ENCODE peak calls at places on chromosomes 16 and 17, in six cellular contexts. C, M, Y, Z, V and X are unnamed samples.

GRCh38 chr17:81291662-81292061 is 3.4 kb downstream of the SLC38A10 start:
- DNase-seq in C (peak), M (no peak), Y (peak), Z (peak), V (peak), X (peak)

GRCh38 chr17:59707182-59707970 is at the start of the genes PTRH2 and VMP1:
- DNase-seq in C (peak), M (peak), Y (peak), Z (peak), V (peak), X (peak)

GRCh38 chr17:72609501-72609900 is 483.0 kb downstream of the SLC39A11 start:
- DNase-seq in C (no peak), M (no peak), Y (peak), Z (no peak), V (peak), X (no peak)

GRCh38 chr17:15007001-15007400 is 258.1 kb downstream of the PMP22 start:
- DNase-seq in C (no peak), M (no peak), Y (no peak), Z (no peak), V (no peak), X (no peak)

GRCh38 chr16:15650698-15651161 is 685 bp downstream of the NDE1 start:
- DNase-seq in C (peak), M (no peak), Y (peak), Z (peak), V (no peak), X (no peak)

GRCh38 chr17:9668532-9668931 is 23.2 kb downstream of the USP43 start:
- DNase-seq in C (no peak), M (no peak), Y (peak), Z (peak), V (no peak), X (no peak)

GRCh38 chr16:78303946-78304345 is 204.5 kb downstream of the WWOX start:
- DNase-seq in C (peak), M (no peak), Y (peak), Z (peak), V (no peak), X (no peak)

GRCh38 chr17:50649042-50649908 is 14.6 kb downstream of the ABCC3 start:
- DNase-seq in C (no peak), M (no peak), Y (no peak), Z (no peak), V (peak), X (no peak)

GRCh38 chr17:46795379-46795952 is 23.0 kb downstream of the WNT3 start:
- DNase-seq in C (no peak), M (no peak), Y (peak), Z (no peak), V (peak), X (no peak)

GRCh38 chr17:7969434-7969833 is 33.0 kb upstream of the GUCY2D start:
- DNase-seq in C (no peak), M (no peak), Y (no peak), Z (peak), V (no peak), X (no peak)

GRCh38 chr16:1054660-1055556 is 17.6 kb upstream of the SSTR5 start:
- DNase-seq in C (peak), M (no peak), Y (peak), Z (peak), V (peak), X (peak)

GRCh38 chr17:5225668-5226457 is 8.8 kb downstream of the SCIMP start:
- DNase-seq in C (no peak), M (no peak), Y (no peak), Z (no peak), V (no peak), X (no peak)

GRCh38 chr16:22369221-22369811 is 5.1 kb downstream of the CDR2 start:
- DNase-seq in C (no peak), M (no peak), Y (peak), Z (peak), V (peak), X (no peak)

GRCh38 chr16:23521965-23522364 is 11.7 kb upstream of the GGA2 start:
- DNase-seq in C (no peak), M (no peak), Y (no peak), Z (no peak), V (no peak), X (no peak)

GRCh38 chr17:67125924-67126323 is 81.6 kb downstream of the CACNG1 start:
- DNase-seq in C (no peak), M (no peak), Y (no peak), Z (no peak), V (no peak), X (no peak)

GRCh38 chr17:62882878-62883277 is 74.8 kb upstream of the MARCHF10 start:
- DNase-seq in C (no peak), M (no peak), Y (peak), Z (peak), V (peak), X (no peak)

GRCh38 chr16:31130899-31131298 is 4.6 kb downstream of the PRSS8 start:
- DNase-seq in C (no peak), M (no peak), Y (no peak), Z (no peak), V (no peak), X (no peak)

GRCh38 chr17:39636927-39637736 is at the start of gene STARD3:
- DNase-seq in C (peak), M (peak), Y (peak), Z (peak), V (peak), X (peak)

GRCh38 chr17:15782809-15783208 is 50.7 kb downstream of the TBC1D26 start:
- DNase-seq in C (peak), M (no peak), Y (peak), Z (no peak), V (no peak), X (peak)

GRCh38 chr17:16406742-16407674 is 8.4 kb upstream of the TRPV2 start:
- DNase-seq in C (no peak), M (no peak), Y (peak), Z (peak), V (peak), X (peak)

GRCh38 chr17:49469831-49470568 is 25.1 kb upstream of the NGFR start:
- DNase-seq in C (no peak), M (no peak), Y (peak), Z (peak), V (no peak), X (peak)

GRCh38 chr17:34499576-34499975 is 79.8 kb upstream of the TMEM132E start:
- DNase-seq in C (no peak), M (no peak), Y (peak), Z (no peak), V (peak), X (no peak)

GRCh38 chr16:57184890-57185445 is 871 bp downstream of the PSME3IP1 start:
- DNase-seq in C (no peak), M (no peak), Y (no peak), Z (no peak), V (no peak), X (no peak)

GRCh38 chr17:77376795-77377751 is 236.3 kb downstream of the SEC14L1 start:
- DNase-seq in C (no peak), M (no peak), Y (no peak), Z (no peak), V (no peak), X (no peak)

GRCh38 chr17:76599699-76600460 is 14.2 kb upstream of the ST6GALNAC2 start:
- DNase-seq in C (no peak), M (no peak), Y (no peak), Z (no peak), V (no peak), X (no peak)

GRCh38 chr16:14372471-14372870 is 257.6 kb downstream of the PARN start:
- DNase-seq in C (no peak), M (no peak), Y (no peak), Z (no peak), V (no peak), X (no peak)

GRCh38 chr16:56197227-56197992 is 6.1 kb downstream of the GNAO1 start:
- DNase-seq in C (no peak), M (no peak), Y (no peak), Z (no peak), V (no peak), X (no peak)

DNA sequence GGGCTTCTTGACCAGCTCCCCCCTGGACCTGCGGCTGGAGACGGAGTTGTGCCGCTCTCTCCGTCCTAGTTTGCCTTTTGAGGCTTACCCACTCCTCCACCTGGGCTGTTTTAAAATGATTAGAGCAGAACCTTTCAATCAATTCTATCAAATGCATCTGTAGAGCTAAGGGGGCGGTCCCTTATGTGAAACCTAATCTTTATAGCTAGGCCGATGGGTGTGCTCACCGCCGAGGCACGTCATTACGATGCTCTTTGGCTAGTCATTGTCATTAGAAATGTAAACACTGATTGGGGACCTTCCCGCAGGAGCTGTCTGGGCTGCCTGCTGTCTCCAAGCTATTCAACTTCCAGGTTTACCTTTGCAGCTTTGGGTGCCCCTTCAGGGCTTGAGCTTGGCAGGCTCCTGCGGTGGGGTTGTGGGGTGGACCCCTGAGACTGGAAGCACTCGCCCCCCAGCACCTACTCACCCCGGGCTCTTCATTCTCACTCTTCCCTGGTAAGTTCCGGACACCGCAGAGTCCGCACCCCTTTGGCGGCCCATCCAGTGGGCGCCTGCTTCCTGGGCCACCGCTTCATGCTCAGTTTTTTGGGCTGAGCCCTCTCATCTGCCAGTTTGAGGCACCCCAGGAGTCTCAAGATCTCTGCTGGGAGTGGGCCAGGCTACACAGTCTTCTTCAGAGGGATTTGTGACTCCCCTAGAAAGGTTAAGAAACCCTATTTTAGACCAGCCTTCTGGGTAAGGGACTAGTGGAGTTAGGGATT is 20.9 kb upstream of the IL17C start:
- DNase-seq in C (no peak), M (no peak), Y (no peak), Z (peak), V (no peak), X (no peak)
- H3K27ac ChIP-seq in C (no peak), M (no peak), Y (no peak), Z (no peak), V (no peak), X (no peak)

DNA sequence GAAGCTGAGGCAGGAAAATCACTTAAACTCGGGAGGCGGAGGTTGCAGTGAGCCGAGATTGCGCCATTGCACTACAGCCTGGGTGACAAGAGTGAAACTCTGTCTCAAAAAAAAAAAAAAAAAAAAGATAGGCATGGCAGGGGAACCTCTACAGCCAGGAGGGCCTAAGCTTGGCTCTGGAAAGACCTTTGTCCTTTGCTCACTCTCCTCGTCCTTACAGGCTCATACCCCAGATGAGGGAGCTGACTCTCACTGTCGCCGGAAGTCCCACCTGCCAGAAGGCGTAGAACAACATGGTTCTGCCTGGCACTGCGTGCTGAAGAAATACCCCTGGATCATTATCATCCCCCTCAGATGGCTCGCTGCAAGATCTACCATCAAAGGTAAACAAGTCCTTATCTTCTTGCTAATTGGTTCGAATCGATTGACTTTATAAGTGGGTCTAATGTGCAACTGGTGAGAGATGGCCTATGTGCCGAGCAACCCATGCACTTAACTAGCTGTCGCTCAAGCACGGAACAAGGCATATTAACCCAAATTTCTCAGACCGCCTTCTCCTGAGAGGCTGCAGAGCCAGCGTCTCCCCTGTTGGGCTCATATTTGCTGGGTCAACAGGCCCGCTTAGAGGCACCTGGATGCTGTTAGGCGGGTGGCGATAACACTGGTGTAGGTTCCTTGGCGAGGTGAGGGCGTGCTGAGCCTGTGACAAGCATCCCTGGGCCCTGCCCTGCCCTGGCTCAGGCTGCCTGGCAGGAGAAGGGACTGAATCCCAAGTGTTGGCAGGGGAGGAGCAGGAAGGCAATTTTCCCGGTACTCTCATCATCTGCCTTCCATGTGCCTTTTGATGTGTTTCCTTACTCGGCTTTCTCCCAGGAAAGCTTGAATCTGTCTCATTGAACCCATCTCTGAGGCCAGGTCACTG is 29.6 kb downstream of the RTN4RL1 start:
- DNase-seq in C (no peak), M (no peak), Y (no peak), Z (no peak), V (no peak), X (no peak)
- H3K27ac ChIP-seq in C (no peak), M (no peak), Y (no peak), Z (no peak), V (peak), X (peak)

GRCh38 chr16:86459266-86459665 is 51.1 kb upstream of the FOXF1 start:
- DNase-seq in C (no peak), M (no peak), Y (no peak), Z (no peak), V (no peak), X (no peak)

GRCh38 chr16:86461037-86461436 is 49.3 kb upstream of the FOXF1 start:
- DNase-seq in C (no peak), M (no peak), Y (no peak), Z (no peak), V (no peak), X (no peak)

GRCh38 chr16:86464044-86464443 is 46.3 kb upstream of the FOXF1 start:
- DNase-seq in C (no peak), M (no peak), Y (no peak), Z (no peak), V (no peak), X (no peak)

GRCh38 chr16:86465434-86465833 is 44.9 kb upstream of the FOXF1 start:
- DNase-seq in C (no peak), M (no peak), Y (no peak), Z (no peak), V (no peak), X (no peak)

DNA sequence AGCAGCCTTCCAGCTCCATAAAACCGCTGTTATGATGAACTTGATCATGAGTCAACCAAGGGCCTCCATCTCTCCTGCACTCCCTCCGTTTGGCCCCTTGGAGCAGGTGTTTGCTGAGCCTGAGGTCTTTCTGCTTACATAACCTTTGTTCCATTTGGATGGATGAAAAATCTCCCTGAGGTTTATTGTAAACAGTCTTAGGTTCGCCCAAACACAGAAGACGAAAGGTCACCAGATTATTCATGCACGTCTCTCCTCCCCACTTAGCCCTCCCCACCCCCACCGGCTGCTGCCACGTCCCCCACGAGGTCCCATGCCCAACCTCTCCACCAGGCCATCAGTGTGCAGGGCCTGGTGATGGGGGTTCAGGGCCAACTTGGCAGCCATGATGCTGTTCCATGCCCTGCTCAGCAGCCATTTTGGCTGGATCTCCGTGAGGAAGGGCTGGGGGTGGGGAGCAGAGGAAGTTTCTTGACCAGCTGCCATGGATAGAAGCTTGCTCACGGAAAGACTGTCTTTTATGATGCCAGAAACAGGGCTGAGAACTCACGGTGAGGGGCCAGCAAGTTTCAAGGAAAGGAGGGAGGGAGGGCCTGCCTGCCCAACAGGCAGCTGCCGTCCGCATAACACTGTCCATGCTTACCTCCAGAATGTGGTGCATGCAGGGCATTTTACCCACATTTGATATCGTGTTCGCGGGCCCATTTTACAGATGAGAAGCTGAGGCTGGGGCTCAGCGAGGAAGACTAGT is 47.8 kb upstream of the FOXF1 start:
- DNase-seq in C (no peak), M (no peak), Y (no peak), Z (peak), V (no peak), X (no peak)
- H3K27ac ChIP-seq in C (no peak), M (no peak), Y (no peak), Z (no peak), V (no peak), X (no peak)

DNA sequence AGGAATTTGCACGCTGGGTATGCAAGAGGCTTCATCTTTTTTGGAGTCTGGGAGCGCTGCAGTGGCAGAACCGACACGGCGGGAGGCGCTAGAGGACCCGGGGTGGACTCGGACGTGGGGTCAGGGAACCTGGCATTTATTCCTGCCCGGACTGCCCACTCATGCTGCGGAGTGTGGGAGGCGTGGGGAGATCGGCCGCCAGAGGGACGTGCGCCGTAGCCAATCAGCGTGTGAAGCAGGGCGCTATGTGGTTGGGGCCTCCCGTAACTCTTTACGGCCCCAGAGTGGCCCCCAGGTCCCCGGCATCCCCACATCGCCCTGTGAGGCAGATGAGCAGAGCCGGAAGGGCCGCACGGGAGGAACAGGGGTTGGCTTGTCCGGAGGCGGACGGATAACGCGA is 11.2 kb downstream of the FLYWCH2 start:
- DNase-seq in C (no peak), M (no peak), Y (no peak), Z (no peak), V (no peak), X (no peak)
- H3K27ac ChIP-seq in C (no peak), M (no peak), Y (no peak), Z (no peak), V (no peak), X (no peak)

GRCh38 chr17:82344175-82344907 is 10.8 kb upstream of the SECTM1 start:
- DNase-seq in C (no peak), M (no peak), Y (no peak), Z (no peak), V (no peak), X (no peak)

GRCh38 chr17:82343560-82343959 is 10.0 kb upstream of the SECTM1 start:
- DNase-seq in C (no peak), M (no peak), Y (no peak), Z (no peak), V (no peak), X (no peak)

GRCh38 chr17:82342361-82343079 is 9.0 kb upstream of the SECTM1 start:
- DNase-seq in C (no peak), M (no peak), Y (no peak), Z (no peak), V (no peak), X (no peak)

GRCh38 chr17:82338858-82339633 is 5.5 kb upstream of the SECTM1 start:
- DNase-seq in C (peak), M (no peak), Y (peak), Z (peak), V (peak), X (no peak)

GRCh38 chr17:82339634-82340580 is 6.3 kb upstream of the SECTM1 start:
- DNase-seq in C (no peak), M (no peak), Y (no peak), Z (no peak), V (peak), X (peak)
- H3K27ac ChIP-seq in C (no peak), M (no peak), Y (no peak), Z (peak), V (peak), X (no peak)